ENCODE peak calls at places on chromosomes 1 and 21, in eight cellular contexts. Q is H1; T is cardiac muscle cell; W is colonic mucosa; L is CD8-positive, alpha-beta memory T cell; A is aorta; O is testis; P is heart left ventricle. V is an unnamed sample. For H3K4me1, the result is how much of the 10 kb centered on the place peaks cover.

GRCh38 chr1:183905497-183905896 is 100.6 kb downstream of the RGL1 start:
- DNase-seq in W (no peak), Q (no peak), P (peak), L (no peak), T (no peak), A (no peak), O (no peak), V (no peak)

GRCh38 chr1:63454269-63454668 is 68.8 kb downstream of the ITGB3BP start:
- DNase-seq in Q (no peak), O (no peak), A (no peak), W (no peak), T (no peak), P (no peak), L (no peak), V (no peak)

GRCh38 chr1:181551249-181551648 is 67.9 kb downstream of the CACNA1E start:
- DNase-seq in W (peak), Q (no peak), A (no peak), P (no peak), L (no peak), T (peak), O (no peak), V (peak)

GRCh38 chr1:152926091-152926490 is 17.7 kb downstream of the IVL start:
- DNase-seq in O (no peak), L (no peak), Q (no peak), P (no peak), A (no peak), W (no peak), T (no peak), V (no peak)

GRCh38 chr1:234357831-234358230 is 15.4 kb upstream of the COA6 start:
- DNase-seq in T (no peak), Q (no peak), O (no peak), L (no peak), A (no peak), P (no peak), W (no peak), V (no peak)

GRCh38 chr1:73635021-73635420 is 563.0 kb downstream of the LRRIQ3 start:
- DNase-seq in O (no peak), L (no peak), P (no peak), W (no peak), A (no peak), Q (no peak), T (no peak), V (no peak)

GRCh38 chr1:50422946-50423669 is at the start of gene DMRTA2:
- DNase-seq in T (peak), L (no peak), A (no peak), W (no peak), P (no peak), Q (peak), O (no peak), V (no peak)

GRCh38 chr1:185674201-185674600 is 60.0 kb upstream of the HMCN1 start:
- DNase-seq in O (no peak), T (no peak), W (no peak), Q (no peak), P (no peak), L (no peak), A (no peak), V (peak)

GRCh38 chr1:206059354-206059915 is 6.5 kb downstream of the RHEX start:
- DNase-seq in O (no peak), L (no peak), A (no peak), Q (no peak), P (no peak), W (no peak), T (no peak), V (no peak)

GRCh38 chr1:158509471-158510161 is 37.6 kb downstream of the OR10R2 start:
- DNase-seq in T (peak), O (peak), A (peak), P (no peak), W (no peak), L (no peak), Q (no peak), V (no peak)

GRCh38 chr1:29577512-29577911 is 341.2 kb downstream of the PTPRU start:
- DNase-seq in T (no peak), O (no peak), W (no peak), L (no peak), Q (no peak), A (no peak), P (no peak), V (no peak)

GRCh38 chr1:231318568-231318967 is 19.1 kb downstream of the EXOC8 start:
- DNase-seq in L (no peak), P (no peak), A (no peak), Q (no peak), T (no peak), W (no peak), O (no peak), V (no peak)

GRCh38 chr1:240399381-240399780 is 212.6 kb downstream of the GREM2 start:
- DNase-seq in Q (no peak), T (peak), A (no peak), O (no peak), W (no peak), L (no peak), P (no peak), V (no peak)

GRCh38 chr1:150997949-150998348 is 8.8 kb downstream of the MINDY1 start:
- DNase-seq in W (no peak), O (no peak), A (no peak), L (no peak), P (no peak), Q (no peak), T (no peak), V (no peak)

GRCh38 chr1:171250263-171250662 is 2.0 kb downstream of the FMO1 start:
- DNase-seq in W (no peak), A (no peak), T (no peak), L (no peak), O (no peak), Q (no peak), P (no peak), V (no peak)

GRCh38 chr1:180239145-180240096 is 9.4 kb downstream of the LHX4 start:
- DNase-seq in A (no peak), O (no peak), T (no peak), P (no peak), L (no peak), W (no peak), Q (no peak), V (no peak)

GRCh38 chr1:109229531-109230127 is 15.9 kb downstream of the SARS1 start:
- DNase-seq in T (no peak), W (no peak), A (no peak), P (no peak), O (peak), Q (peak), L (no peak), V (no peak)

GRCh38 chr1:32068891-32069590 is 3.7 kb upstream of the TMEM39B start:
- DNase-seq in T (no peak), O (no peak), L (no peak), A (no peak), Q (no peak), W (no peak), P (no peak), V (no peak)

GRCh38 chr21:42685036-42685435 is 31.6 kb downstream of the PDE9A start:
- DNase-seq in O (peak), A (peak), P (no peak), Q (no peak), T (no peak), W (no peak), L (no peak), V (peak)

GRCh38 chr1:26044971-26045711 is 777 bp downstream of the SLC30A2 start:
- DNase-seq in O (no peak), P (peak), T (no peak), Q (peak), A (no peak), W (no peak), L (no peak), V (no peak)

GRCh38 chr1:109404838-109405237 is 7.1 kb upstream of the SORT1 start:
- DNase-seq in Q (no peak), O (no peak), T (no peak), P (no peak), A (no peak), L (no peak), W (no peak), V (no peak)

GRCh38 chr1:218620956-218621355 is 275.8 kb downstream of the TGFB2 start:
- DNase-seq in W (no peak), Q (no peak), A (no peak), P (no peak), L (no peak), T (no peak), O (no peak), V (no peak)

GRCh38 chr1:44862829-44863406 is 19.9 kb upstream of the PTCH2 start:
- DNase-seq in Q (no peak), P (no peak), W (no peak), O (no peak), L (no peak), A (no peak), T (no peak), V (no peak)

GRCh38 chr1:43779266-43779665 is 71.9 kb downstream of the ST3GAL3 start:
- DNase-seq in W (no peak), A (no peak), T (no peak), L (no peak), P (no peak), Q (no peak), O (no peak), V (no peak)

GRCh38 chr1:50967416-50968020 is 2.5 kb upstream of the CDKN2C start:
- DNase-seq in L (no peak), W (no peak), O (no peak), A (no peak), T (no peak), P (no peak), Q (no peak), V (no peak)

GRCh38 chr1:9129391-9130041 is 614 bp upstream of the GPR157 start:
- DNase-seq in Q (peak), T (peak), P (peak), O (peak), A (peak), W (peak), L (peak), V (peak)

GRCh38 chr1:245874942-245875580 is 632.0 kb downstream of the SMYD3 start:
- DNase-seq in O (peak), A (peak), Q (no peak), L (no peak), P (peak), W (peak), T (peak), V (no peak)

GRCh38 chr1:218460367-218460766 is 115.2 kb downstream of the TGFB2 start:
- DNase-seq in L (no peak), Q (peak), W (no peak), P (peak), A (peak), O (peak), T (no peak), V (no peak)

GRCh38 chr1:155485222-155485621 is 77.4 kb downstream of the ASH1L start:
- DNase-seq in W (no peak), T (no peak), A (no peak), P (no peak), L (no peak), Q (no peak), O (no peak), V (no peak)

GRCh38 chr21:37341254-37341960 is 25.2 kb upstream of the DYRK1A start:
- DNase-seq in P (no peak), Q (no peak), T (no peak), O (no peak), L (no peak), A (no peak), W (no peak), V (no peak)

GRCh38 chr1:228194436-228194835 is 13.4 kb upstream of the OBSCN start:
- DNase-seq in W (no peak), Q (no peak), P (no peak), T (no peak), O (no peak), A (no peak), L (no peak), V (no peak)

GRCh38 chr1:21308847-21309652 is 18.8 kb upstream of the ECE1 start:
- DNase-seq in P (no peak), T (no peak), W (no peak), L (no peak), Q (no peak), O (peak), A (no peak), V (no peak)

GRCh38 chr1:32208891-32209309 is at the start of gene DCDC2B:
- DNase-seq in P (peak), O (peak), W (peak), Q (no peak), T (no peak), L (no peak), A (no peak), V (peak)

GRCh38 chr1:212132040-212132439 is 96.5 kb downstream of the DTL start:
- DNase-seq in Q (no peak), T (no peak), W (no peak), L (no peak), O (no peak), P (peak), A (no peak), V (no peak)

GRCh38 chr1:71101839-71102376 is 21.1 kb upstream of the ZRANB2 start:
- DNase-seq in Q (no peak), O (no peak), P (no peak), W (no peak), T (no peak), A (no peak), L (no peak), V (no peak)

GRCh38 chr1:27005648-27006496 is 6.8 kb downstream of the TENT5B start:
- DNase-seq in P (no peak), Q (peak), L (no peak), A (no peak), T (no peak), W (no peak), O (no peak), V (no peak)

GRCh38 chr1:71193153-71193552 is 112.3 kb upstream of the ZRANB2 start:
- DNase-seq in O (peak), A (no peak), T (no peak), W (no peak), P (no peak), Q (no peak), L (no peak), V (no peak)

DNA sequence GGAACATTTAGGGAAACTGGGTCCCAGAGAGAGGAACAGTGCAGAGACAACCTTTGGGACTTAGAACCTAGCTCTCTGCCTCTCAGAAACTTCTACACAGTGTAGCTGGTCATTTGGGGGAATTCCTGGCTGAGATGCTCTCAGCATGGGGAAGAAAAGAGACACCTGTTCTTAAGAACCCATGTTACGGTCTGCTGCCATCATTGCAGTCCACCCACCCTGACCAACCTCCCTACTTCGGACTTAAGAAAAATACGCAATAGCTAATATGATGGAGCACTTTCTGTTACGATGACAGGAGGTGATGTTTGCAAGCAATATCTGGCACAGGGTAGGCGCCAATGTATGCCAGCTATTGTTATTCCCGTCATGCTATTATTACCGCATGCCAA is 177.9 kb downstream of the IGSF21 start:
- DNase-seq in A (no peak), W (no peak), O (no peak), L (no peak), T (no peak), P (no peak), Q (no peak), V (no peak)
- H3K4me1 ChIP-seq in A (under half), W (under half), O (under half), L (under half), T (under half), P (under half), Q (under half), V (under half)

GRCh38 chr1:164647211-164647610 is 88.2 kb downstream of the PBX1 start:
- DNase-seq in P (no peak), A (no peak), T (peak), O (no peak), W (peak), Q (no peak), L (no peak), V (peak)

GRCh38 chr1:164645921-164646320 is 86.9 kb downstream of the PBX1 start:
- DNase-seq in A (no peak), O (no peak), T (no peak), Q (no peak), L (no peak), W (no peak), P (no peak), V (no peak)

GRCh38 chr1:164648211-164649080 is 89.5 kb downstream of the PBX1 start:
- DNase-seq in T (no peak), A (no peak), Q (no peak), P (no peak), O (no peak), L (no peak), W (no peak), V (no peak)

GRCh38 chr1:164651378-164651951 is 92.5 kb downstream of the PBX1 start:
- DNase-seq in W (peak), O (no peak), T (no peak), P (no peak), A (no peak), L (no peak), Q (no peak), V (peak)

DNA sequence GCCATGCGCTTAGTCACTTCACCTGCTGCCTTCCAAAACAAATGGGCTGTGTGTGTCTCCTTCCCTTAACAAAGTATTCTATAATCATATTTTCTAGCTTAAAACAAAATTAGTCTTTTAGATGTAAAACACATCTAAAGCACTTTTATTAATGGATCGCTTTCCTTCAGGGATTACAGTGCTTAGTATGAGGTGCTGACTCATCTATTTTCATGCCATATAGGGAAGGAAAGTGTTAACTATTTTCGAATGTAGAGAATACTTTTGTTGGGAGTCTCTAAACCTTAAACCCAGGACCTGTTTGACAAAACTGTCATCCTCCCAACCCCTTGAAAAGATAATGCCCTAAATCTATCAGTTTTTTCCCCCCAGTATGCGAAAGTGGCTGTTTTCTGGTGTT is 90.2 kb downstream of the PBX1 start:
- DNase-seq in Q (no peak), P (no peak), O (no peak), T (no peak), L (no peak), A (no peak), W (no peak), V (no peak)
- H3K4me1 ChIP-seq in Q (under half), P (half or more), O (under half), T (under half), L (under half), A (under half), W (under half), V (half or more)

GRCh38 chr1:115531806-115532359 is 109.9 kb upstream of the VANGL1 start:
- DNase-seq in A (no peak), P (no peak), Q (no peak), L (no peak), O (no peak), W (no peak), T (no peak), V (no peak)
- H3K4me1 ChIP-seq in A (under half), P (under half), Q (under half), L (under half), O (under half), W (under half), T (under half), V (under half)

DNA sequence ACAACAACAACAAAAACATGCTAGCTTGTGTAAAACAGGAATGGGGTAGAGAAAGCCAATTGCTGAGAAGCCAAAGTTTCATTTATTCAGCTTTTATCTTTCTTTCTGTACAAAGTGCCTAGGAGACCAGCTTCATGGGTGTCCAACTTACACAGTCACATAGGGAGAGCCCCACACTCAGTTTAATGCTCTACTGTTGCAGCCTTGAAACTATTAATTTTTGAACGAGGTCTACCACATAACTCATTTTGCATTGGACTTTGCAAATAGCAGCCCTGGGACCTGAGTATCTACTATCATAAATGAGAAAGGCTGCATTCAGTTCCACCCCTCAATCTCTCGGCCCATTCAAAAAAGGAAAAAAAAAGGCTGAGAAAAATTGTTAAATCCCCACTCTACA is 98.8 kb downstream of the ZNF644 start:
- DNase-seq in T (no peak), W (no peak), O (no peak), Q (no peak), A (no peak), L (no peak), P (no peak), V (no peak)
- H3K4me1 ChIP-seq in T (under half), W (under half), O (under half), Q (under half), A (under half), L (half or more), P (half or more), V (under half)

DNA sequence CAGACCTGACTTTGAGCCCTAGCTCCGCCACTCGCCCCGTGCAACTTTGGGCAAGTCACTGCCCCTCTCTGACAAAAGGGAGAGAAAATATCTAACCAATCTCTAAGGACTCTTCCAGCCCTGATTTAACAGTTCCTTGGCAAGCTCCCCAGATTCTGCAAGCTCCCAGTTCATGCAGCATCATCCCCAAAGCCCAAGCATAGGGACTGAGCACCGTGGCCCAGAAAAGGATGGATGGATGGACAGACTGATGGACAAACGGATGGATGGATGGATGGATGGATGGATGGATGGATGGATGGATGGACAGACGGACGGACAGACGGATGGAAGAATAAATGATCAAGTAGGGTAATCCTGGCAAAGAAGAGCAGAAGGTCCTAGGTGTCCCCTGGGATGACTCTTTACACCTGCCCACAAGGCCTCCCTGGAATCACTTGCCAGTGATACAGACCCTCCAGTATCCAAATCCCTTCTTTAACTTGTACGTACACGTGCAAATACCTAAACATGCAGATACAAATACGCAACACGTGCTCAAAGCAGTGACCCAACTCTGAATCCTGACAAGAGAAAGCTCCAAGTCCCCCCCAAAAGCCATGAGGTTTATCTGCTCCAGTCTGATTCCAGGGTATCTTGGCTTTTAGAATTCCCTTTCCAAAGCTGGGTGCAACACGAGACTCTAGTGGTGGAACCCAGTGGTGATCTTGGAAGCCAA is 16.0 kb downstream of the IFFO2 start:
- DNase-seq in O (no peak), P (no peak), T (no peak), L (no peak), A (no peak), W (no peak), Q (no peak), V (no peak)
- H3K4me1 ChIP-seq in O (under half), P (half or more), T (under half), L (half or more), A (under half), W (under half), Q (under half), V (under half)